ENCODE peak calls at places on chromosomes 4 and X, in five cellular contexts. One of them, this sample, is unnamed.

GRCh38 chrX:68843992-68844391 is 15.2 kb downstream of the EFNB1 start:
- DNase-seq in heart left ventricle: no peak
- DNase-seq in immature natural killer cell: no peak
- DNase-seq in nephron progenitor cell: no peak
- DNase-seq in activated CD8-positive, alpha-beta memory T cell treated with anti-CD3 and anti-CD28 coated beads for 4 hours: no peak
- DNase-seq in this sample: no peak

GRCh38 chrX:120446503-120446902 is 22.6 kb downstream of the LAMP2 start:
- DNase-seq in heart left ventricle: no peak
- DNase-seq in immature natural killer cell: no peak
- DNase-seq in nephron progenitor cell: no peak
- DNase-seq in activated CD8-positive, alpha-beta memory T cell treated with anti-CD3 and anti-CD28 coated beads for 4 hours: no peak
- DNase-seq in this sample: no peak

GRCh38 chrX:153609917-153610833 is 11.2 kb upstream of the CCNQ start:
- DNase-seq in heart left ventricle: peak; percentile 71
- DNase-seq in immature natural killer cell: peak; percentile 73
- DNase-seq in nephron progenitor cell: peak; percentile 86
- DNase-seq in activated CD8-positive, alpha-beta memory T cell treated with anti-CD3 and anti-CD28 coated beads for 4 hours: peak; percentile 54
- DNase-seq in this sample: peak; percentile 78

GRCh38 chr4:187668683-187669082 is 326.9 kb upstream of the ZFP42 start:
- DNase-seq in heart left ventricle: no peak
- DNase-seq in immature natural killer cell: no peak
- DNase-seq in nephron progenitor cell: no peak
- DNase-seq in activated CD8-positive, alpha-beta memory T cell treated with anti-CD3 and anti-CD28 coated beads for 4 hours: no peak
- DNase-seq in this sample: no peak

GRCh38 chr4:38174811-38175210 is 214.6 kb downstream of the PTTG2 start:
- DNase-seq in heart left ventricle: no peak
- DNase-seq in immature natural killer cell: no peak
- DNase-seq in nephron progenitor cell: no peak
- DNase-seq in activated CD8-positive, alpha-beta memory T cell treated with anti-CD3 and anti-CD28 coated beads for 4 hours: no peak
- DNase-seq in this sample: no peak

GRCh38 chr4:129446074-129446473 is 350.1 kb downstream of the C4orf33 start:
- DNase-seq in heart left ventricle: no peak
- DNase-seq in immature natural killer cell: no peak
- DNase-seq in nephron progenitor cell: no peak
- DNase-seq in activated CD8-positive, alpha-beta memory T cell treated with anti-CD3 and anti-CD28 coated beads for 4 hours: no peak
- DNase-seq in this sample: peak; percentile 46

GRCh38 chrX:13266641-13267420 is 53.0 kb downstream of the ATXN3L start:
- DNase-seq in heart left ventricle: no peak
- DNase-seq in immature natural killer cell: no peak
- DNase-seq in nephron progenitor cell: no peak
- DNase-seq in activated CD8-positive, alpha-beta memory T cell treated with anti-CD3 and anti-CD28 coated beads for 4 hours: no peak
- DNase-seq in this sample: no peak

GRCh38 chr4:87559090-87559837 is 30.1 kb upstream of the SPARCL1 start:
- DNase-seq in heart left ventricle: no peak
- DNase-seq in immature natural killer cell: peak; percentile 40
- DNase-seq in nephron progenitor cell: peak; percentile 4
- DNase-seq in activated CD8-positive, alpha-beta memory T cell treated with anti-CD3 and anti-CD28 coated beads for 4 hours: no peak
- DNase-seq in this sample: peak; percentile 58

GRCh38 chrX:27890611-27891010 is 82.8 kb downstream of the MAGEB10 start:
- DNase-seq in heart left ventricle: no peak
- DNase-seq in immature natural killer cell: no peak
- DNase-seq in nephron progenitor cell: no peak
- DNase-seq in activated CD8-positive, alpha-beta memory T cell treated with anti-CD3 and anti-CD28 coated beads for 4 hours: no peak
- DNase-seq in this sample: no peak

GRCh38 chr4:54439831-54440243 is 210.7 kb downstream of the PDGFRA start:
- DNase-seq in heart left ventricle: peak; percentile 52
- DNase-seq in immature natural killer cell: peak; percentile 51
- DNase-seq in nephron progenitor cell: no peak
- DNase-seq in activated CD8-positive, alpha-beta memory T cell treated with anti-CD3 and anti-CD28 coated beads for 4 hours: no peak
- DNase-seq in this sample: no peak

GRCh38 chrX:17414839-17415238 is 39.8 kb downstream of the NHS start:
- DNase-seq in heart left ventricle: no peak
- DNase-seq in immature natural killer cell: no peak
- DNase-seq in nephron progenitor cell: peak; percentile 30
- DNase-seq in activated CD8-positive, alpha-beta memory T cell treated with anti-CD3 and anti-CD28 coated beads for 4 hours: no peak
- DNase-seq in this sample: peak; percentile 42

GRCh38 chr4:38313175-38313574 is 350.8 kb upstream of the KLF3 start:
- DNase-seq in heart left ventricle: no peak
- DNase-seq in immature natural killer cell: no peak
- DNase-seq in nephron progenitor cell: no peak
- DNase-seq in activated CD8-positive, alpha-beta memory T cell treated with anti-CD3 and anti-CD28 coated beads for 4 hours: no peak
- DNase-seq in this sample: no peak

GRCh38 chr4:13413719-13414437 is 70.3 kb downstream of the RAB28 start:
- DNase-seq in heart left ventricle: no peak
- DNase-seq in immature natural killer cell: no peak
- DNase-seq in nephron progenitor cell: no peak
- DNase-seq in activated CD8-positive, alpha-beta memory T cell treated with anti-CD3 and anti-CD28 coated beads for 4 hours: no peak
- DNase-seq in this sample: no peak

GRCh38 chrX:136652822-136653723 is 5.1 kb downstream of the CD40LG start:
- DNase-seq in heart left ventricle: no peak
- DNase-seq in immature natural killer cell: no peak
- DNase-seq in nephron progenitor cell: no peak
- DNase-seq in activated CD8-positive, alpha-beta memory T cell treated with anti-CD3 and anti-CD28 coated beads for 4 hours: no peak
- DNase-seq in this sample: no peak

GRCh38 chr4:89434364-89434988 is 126.9 kb upstream of the GPRIN3 start:
- DNase-seq in heart left ventricle: no peak
- DNase-seq in immature natural killer cell: peak; percentile 37
- DNase-seq in nephron progenitor cell: no peak
- DNase-seq in activated CD8-positive, alpha-beta memory T cell treated with anti-CD3 and anti-CD28 coated beads for 4 hours: no peak
- DNase-seq in this sample: no peak

GRCh38 chrX:3230496-3230895 is 116.0 kb downstream of the MXRA5 start:
- DNase-seq in heart left ventricle: no peak
- DNase-seq in immature natural killer cell: no peak
- DNase-seq in nephron progenitor cell: no peak
- DNase-seq in activated CD8-positive, alpha-beta memory T cell treated with anti-CD3 and anti-CD28 coated beads for 4 hours: no peak
- DNase-seq in this sample: no peak

GRCh38 chr4:41366911-41367517 is 110.3 kb downstream of the UCHL1 start:
- DNase-seq in heart left ventricle: no peak
- DNase-seq in immature natural killer cell: no peak
- DNase-seq in nephron progenitor cell: no peak
- DNase-seq in activated CD8-positive, alpha-beta memory T cell treated with anti-CD3 and anti-CD28 coated beads for 4 hours: no peak
- DNase-seq in this sample: no peak

GRCh38 chrX:47176101-47176740 is 17.4 kb upstream of the UBA1 start:
- DNase-seq in heart left ventricle: no peak
- DNase-seq in immature natural killer cell: no peak
- DNase-seq in nephron progenitor cell: no peak
- DNase-seq in activated CD8-positive, alpha-beta memory T cell treated with anti-CD3 and anti-CD28 coated beads for 4 hours: no peak
- DNase-seq in this sample: no peak

GRCh38 chr4:172147702-172148101 is 334.5 kb downstream of the GALNTL6 start:
- DNase-seq in heart left ventricle: no peak
- DNase-seq in immature natural killer cell: no peak
- DNase-seq in nephron progenitor cell: no peak
- DNase-seq in activated CD8-positive, alpha-beta memory T cell treated with anti-CD3 and anti-CD28 coated beads for 4 hours: no peak
- DNase-seq in this sample: no peak

GRCh38 chrX:136525738-136526606 is 6.0 kb upstream of the VGLL1 start:
- DNase-seq in heart left ventricle: peak; percentile 85
- DNase-seq in immature natural killer cell: no peak
- DNase-seq in nephron progenitor cell: no peak
- DNase-seq in activated CD8-positive, alpha-beta memory T cell treated with anti-CD3 and anti-CD28 coated beads for 4 hours: no peak
- DNase-seq in this sample: no peak

GRCh38 chr4:128832253-128832641 is 22.7 kb downstream of the JADE1 start:
- DNase-seq in heart left ventricle: no peak
- DNase-seq in immature natural killer cell: no peak
- DNase-seq in nephron progenitor cell: no peak
- DNase-seq in activated CD8-positive, alpha-beta memory T cell treated with anti-CD3 and anti-CD28 coated beads for 4 hours: no peak
- DNase-seq in this sample: no peak

GRCh38 chr4:13547563-13548041 is 3.3 kb upstream of the NKX3-2 start:
- DNase-seq in heart left ventricle: no peak
- DNase-seq in immature natural killer cell: peak; percentile 38
- DNase-seq in nephron progenitor cell: peak; percentile 68
- DNase-seq in activated CD8-positive, alpha-beta memory T cell treated with anti-CD3 and anti-CD28 coated beads for 4 hours: no peak
- DNase-seq in this sample: no peak

GRCh38 chrX:66005832-66006449 is 33.9 kb downstream of the VSIG4 start:
- DNase-seq in heart left ventricle: no peak
- DNase-seq in immature natural killer cell: no peak
- DNase-seq in nephron progenitor cell: no peak
- DNase-seq in activated CD8-positive, alpha-beta memory T cell treated with anti-CD3 and anti-CD28 coated beads for 4 hours: no peak
- DNase-seq in this sample: no peak

GRCh38 chr4:123453006-123453685 is 56.6 kb downstream of the SPRY1 start:
- DNase-seq in heart left ventricle: no peak
- DNase-seq in immature natural killer cell: no peak
- DNase-seq in nephron progenitor cell: no peak
- DNase-seq in activated CD8-positive, alpha-beta memory T cell treated with anti-CD3 and anti-CD28 coated beads for 4 hours: no peak
- DNase-seq in this sample: no peak

GRCh38 chrX:71533850-71534515 is 1.1 kb downstream of the OGT start:
- DNase-seq in heart left ventricle: peak; percentile 47
- DNase-seq in immature natural killer cell: peak; percentile 51
- DNase-seq in nephron progenitor cell: peak; percentile 47
- DNase-seq in activated CD8-positive, alpha-beta memory T cell treated with anti-CD3 and anti-CD28 coated beads for 4 hours: no peak
- DNase-seq in this sample: peak; percentile 42

GRCh38 chrX:135652602-135653001 is 60.8 kb upstream of the CT45A1 start:
- DNase-seq in heart left ventricle: no peak
- DNase-seq in immature natural killer cell: no peak
- DNase-seq in nephron progenitor cell: no peak
- DNase-seq in activated CD8-positive, alpha-beta memory T cell treated with anti-CD3 and anti-CD28 coated beads for 4 hours: no peak
- DNase-seq in this sample: no peak

GRCh38 chr4:137474711-137475301 is 57.5 kb downstream of the PCDH18 start:
- DNase-seq in heart left ventricle: no peak
- DNase-seq in immature natural killer cell: no peak
- DNase-seq in nephron progenitor cell: no peak
- DNase-seq in activated CD8-positive, alpha-beta memory T cell treated with anti-CD3 and anti-CD28 coated beads for 4 hours: no peak
- DNase-seq in this sample: no peak

GRCh38 chr4:133152801-133153526 is 3.9 kb downstream of the PCDH10 start:
- DNase-seq in heart left ventricle: no peak
- DNase-seq in immature natural killer cell: no peak
- DNase-seq in nephron progenitor cell: no peak
- DNase-seq in activated CD8-positive, alpha-beta memory T cell treated with anti-CD3 and anti-CD28 coated beads for 4 hours: no peak
- DNase-seq in this sample: peak; percentile 22

GRCh38 chr4:8019396-8020365 is 80.0 kb upstream of the AFAP1 start:
- DNase-seq in heart left ventricle: no peak
- DNase-seq in immature natural killer cell: no peak
- DNase-seq in nephron progenitor cell: no peak
- DNase-seq in activated CD8-positive, alpha-beta memory T cell treated with anti-CD3 and anti-CD28 coated beads for 4 hours: no peak
- DNase-seq in this sample: no peak